ENCODE peak calls at places on chromosomes 4 and X, in four cellular contexts. H is OCI-LY7, A is astrocyte of the spinal cord, O is AG10803. X is an unnamed sample.

GRCh38 chr4:87227704-87228560 is 7.5 kb upstream of the KLHL8 start:
- DNase-seq in H (no peak), A (no peak), O (no peak), X (peak)

GRCh38 chrX:53695901-53696300 is 9.4 kb upstream of the HUWE1 start:
- DNase-seq in H (no peak), A (no peak), O (no peak), X (no peak)

GRCh38 chr4:108972613-108973283 is 209.9 kb upstream of the ETNPPL start:
- DNase-seq in H (no peak), A (no peak), O (no peak), X (no peak)

GRCh38 chrX:20530319-20530979 is 263.7 kb upstream of the RPS6KA3 start:
- DNase-seq in H (peak), A (peak), O (peak), X (peak)

GRCh38 chr4:117986331-117986730 is 48.0 kb upstream of the NDST3 start:
- DNase-seq in H (no peak), A (no peak), O (no peak), X (no peak)

GRCh38 chrX:40299028-40299479 is 201.3 kb upstream of the BCOR start:
- DNase-seq in H (peak), A (no peak), O (peak), X (no peak)

GRCh38 chr4:150794706-150795105 is 212.8 kb downstream of the MAB21L2 start:
- DNase-seq in H (no peak), A (peak), O (no peak), X (no peak)

GRCh38 chr4:82623284-82623683 is 61.5 kb upstream of the TMEM150C start:
- DNase-seq in H (no peak), A (no peak), O (peak), X (no peak)

GRCh38 chrX:70332600-70332999 is 42.7 kb downstream of the KIF4A start:
- DNase-seq in H (no peak), A (no peak), O (no peak), X (no peak)

GRCh38 chr4:16029329-16029728 is 54.5 kb downstream of the PROM1 start:
- DNase-seq in H (no peak), A (peak), O (peak), X (no peak)

GRCh38 chr4:98586634-98587354 is 71.6 kb downstream of the TSPAN5 start:
- DNase-seq in H (no peak), A (no peak), O (no peak), X (no peak)

GRCh38 chr4:165700855-165701254 is 172.2 kb upstream of the TLL1 start:
- DNase-seq in H (peak), A (no peak), O (no peak), X (peak)
- TF ChIP-seq CTCF in H (peak), A (peak), O (no peak), X (peak)

DNA sequence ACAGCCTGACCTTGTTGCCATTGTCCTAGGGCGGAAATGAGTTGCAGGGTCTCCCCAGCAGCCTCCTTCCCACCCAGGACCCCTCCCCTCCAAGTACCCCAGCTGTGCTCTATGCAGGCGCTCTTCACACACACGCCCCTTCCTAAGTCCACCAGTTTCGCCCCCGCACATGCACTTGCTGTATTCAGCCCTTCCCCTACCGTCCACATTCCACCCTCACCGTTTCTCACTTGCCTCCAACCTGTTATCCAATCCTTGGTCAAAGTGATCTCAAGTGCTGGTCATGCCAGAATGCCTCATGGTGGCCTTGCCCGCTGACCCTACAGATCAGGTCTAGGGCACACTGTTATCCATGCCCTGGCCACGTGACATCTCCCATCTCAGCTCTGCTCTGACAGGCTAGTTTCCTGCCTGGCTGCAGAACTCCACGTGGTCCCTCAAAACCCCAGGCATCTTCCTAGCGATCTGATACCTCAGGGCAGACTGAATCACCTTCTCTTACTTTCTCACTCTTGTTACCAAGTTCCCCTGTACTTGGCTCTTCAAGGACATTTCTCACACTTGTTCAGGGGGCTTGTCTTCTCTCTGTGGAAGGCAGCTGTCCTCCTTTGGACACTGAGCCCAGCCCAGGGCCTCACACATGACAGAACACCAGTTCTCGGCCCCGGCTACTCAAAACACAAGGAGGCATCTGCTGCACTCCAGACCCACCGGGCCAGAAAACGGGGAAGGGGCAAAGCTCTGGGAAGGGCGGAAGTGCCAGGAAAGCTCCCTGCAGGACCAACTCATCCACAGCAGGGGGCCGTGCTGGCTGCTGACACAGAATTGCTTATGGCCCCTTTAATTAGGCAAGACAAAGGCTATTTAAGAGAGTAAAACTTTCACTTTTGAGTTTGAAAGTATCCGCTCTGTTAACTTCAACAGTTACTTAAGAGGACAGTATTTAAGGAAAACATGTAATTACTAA is 39.9 kb downstream of the NSG1 start:
- DNase-seq in H (no peak), A (peak), O (no peak), X (no peak)
- TF ChIP-seq CTCF in H (no peak), A (no peak), O (no peak), X (no peak)

GRCh38 chrX:131366387-131366786 is 77.3 kb upstream of the IGSF1 start:
- DNase-seq in H (no peak), A (no peak), O (no peak), X (no peak)
- TF ChIP-seq CTCF in H (no peak), A (no peak), O (no peak), X (no peak)

GRCh38 chr4:6226506-6226905 is 26.2 kb upstream of the JAKMIP1 start:
- DNase-seq in H (no peak), A (no peak), O (no peak), X (no peak)
- TF ChIP-seq CTCF in H (no peak), A (no peak), O (no peak), X (no peak)

DNA sequence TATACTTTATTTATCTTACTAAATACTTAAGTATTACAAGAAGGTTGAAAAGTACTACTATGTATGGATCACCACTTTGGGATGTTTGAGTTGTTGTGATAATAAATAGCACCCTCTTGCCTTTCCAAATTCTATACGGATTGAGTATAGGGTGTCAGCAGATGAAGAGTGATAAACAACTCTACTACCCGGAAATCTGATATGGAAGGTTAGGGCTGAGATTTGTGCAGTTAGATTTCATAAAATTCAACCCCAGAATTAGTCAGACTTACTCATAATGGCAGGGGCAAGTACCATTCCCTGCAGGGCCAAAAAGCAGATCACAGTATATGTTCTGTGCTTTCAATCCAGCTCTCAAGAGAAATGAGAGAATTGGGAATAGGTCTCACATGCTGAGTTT is 1008.9 kb upstream of the PCDH7 start:
- DNase-seq in H (no peak), A (no peak), O (no peak), X (peak)
- TF ChIP-seq CTCF in H (no peak), A (no peak), O (no peak), X (no peak)

DNA sequence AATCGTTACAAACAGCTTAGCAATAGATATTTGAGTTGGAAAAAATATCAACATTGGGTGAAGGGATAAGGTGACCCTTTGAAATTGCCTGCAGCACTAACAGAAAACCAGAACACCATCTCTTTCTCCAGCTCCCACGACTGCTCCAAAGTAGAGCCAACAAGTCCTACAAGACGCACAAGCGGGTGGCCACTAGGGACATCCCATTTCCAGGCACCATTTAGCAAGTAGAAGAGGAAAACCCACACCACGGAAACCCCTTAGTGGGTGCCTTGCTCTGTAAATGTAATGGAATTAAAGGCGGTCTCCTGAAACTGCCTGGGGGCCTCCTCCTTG is 1.9 kb downstream of the ARHGAP6 start:
- DNase-seq in H (no peak), A (no peak), O (no peak), X (no peak)
- TF ChIP-seq CTCF in H (no peak), A (no peak), O (no peak), X (no peak)

DNA sequence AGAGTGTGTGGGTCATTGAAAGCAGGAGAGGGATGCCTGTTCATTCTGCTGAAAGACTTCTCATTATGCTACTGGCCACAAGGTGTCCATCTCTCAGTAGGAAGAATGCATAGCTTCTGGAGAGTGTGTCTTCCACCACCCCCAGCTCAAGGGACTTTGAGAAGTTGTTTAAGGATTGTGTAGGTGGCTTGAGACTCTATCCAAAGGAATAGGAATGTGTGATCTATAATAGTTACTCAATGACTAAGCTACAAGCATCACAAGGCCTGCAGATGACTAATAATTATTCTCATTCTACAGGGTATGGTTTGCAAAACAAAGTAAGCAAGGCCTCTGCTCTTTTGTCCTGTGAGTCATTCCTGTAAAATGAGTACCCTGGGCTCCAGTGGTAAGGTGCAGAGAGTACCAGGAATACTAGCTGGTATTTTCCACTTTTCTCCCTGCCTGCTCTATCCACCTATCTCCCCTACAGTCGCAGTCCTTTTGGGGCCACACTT is 279.8 kb upstream of the BOD1L1 start:
- DNase-seq in H (no peak), A (peak), O (peak), X (peak)
- TF ChIP-seq CTCF in H (no peak), A (peak), O (peak), X (no peak)

GRCh38 chr4:186104895-186105720 is 604 bp downstream of the FAM149A start:
- DNase-seq in H (no peak), A (no peak), O (no peak), X (no peak)
- TF ChIP-seq CTCF in H (peak), A (no peak), O (no peak), X (no peak)